ENCODE peak calls at places on chromosomes 2 and 18, in four cellular contexts. M is AG10803, P is adrenal gland, V is fibroblast of mammary gland. H is an unnamed sample.

GRCh38 chr2:61055557-61055956 is 10.1 kb upstream of the SANBR start:
- DNase-seq in M (no peak), P (no peak), V (no peak), H (no peak)

GRCh38 chr18:24160086-24160485 is 21.2 kb downstream of the CABYR start:
- DNase-seq in M (no peak), P (no peak), V (no peak), H (no peak)

GRCh38 chr2:172461591-172462392 is 34.4 kb downstream of the ITGA6 start:
- DNase-seq in M (peak; percentile 25), P (peak; percentile 75), V (no peak), H (peak; percentile 45)

GRCh38 chr2:39243469-39244123 is at the start of gene CDKL4:
- DNase-seq in M (no peak), P (no peak), V (no peak), H (no peak)

GRCh38 chr2:240997141-240997855 is 1.1 kb upstream of the SNED1 start:
- DNase-seq in M (peak; percentile 12), P (peak; percentile 61), V (peak; percentile 63), H (peak; percentile 29)

GRCh38 chr2:17646096-17646554 is 105.6 kb downstream of the VSNL1 start:
- DNase-seq in M (peak; percentile 84), P (peak; percentile 86), V (peak; percentile 88), H (no peak)

GRCh38 chr2:159879061-159879604 is 81.1 kb upstream of the CD302 start:
- DNase-seq in M (peak; percentile 46), P (no peak), V (peak; percentile 64), H (no peak)

GRCh38 chr2:36526216-36526615 is 71.8 kb downstream of the FEZ2 start:
- DNase-seq in M (peak; percentile 59), P (no peak), V (peak; percentile 30), H (no peak)

GRCh38 chr2:236928353-236929153 is 157.1 kb upstream of the COPS8 start:
- DNase-seq in M (no peak), P (peak; percentile 49), V (no peak), H (no peak)

GRCh38 chr2:204828191-204828590 is 282.9 kb downstream of the PARD3B start:
- DNase-seq in M (no peak), P (no peak), V (no peak), H (no peak)

GRCh38 chr18:61890344-61890743 is 2.5 kb downstream of the RNF152 start:
- DNase-seq in M (no peak), P (no peak), V (no peak), H (no peak)

GRCh38 chr2:168663993-168664392 is 138.4 kb upstream of the NOSTRIN start:
- DNase-seq in M (no peak), P (no peak), V (no peak), H (no peak)

GRCh38 chr2:760001-760400 is 82.8 kb upstream of the TMEM18 start:
- DNase-seq in M (no peak), P (no peak), V (no peak), H (no peak)

GRCh38 chr2:240881913-240882312 is 13.3 kb downstream of the AGXT start:
- DNase-seq in M (no peak), P (no peak), V (no peak), H (no peak)

GRCh38 chr2:201420442-201421113 is 30.7 kb downstream of the TRAK2 start:
- DNase-seq in M (peak; percentile 61), P (no peak), V (peak; percentile 89), H (no peak)

GRCh38 chr2:36356990-36357505 is 1.5 kb downstream of the CRIM1 start:
- DNase-seq in M (no peak), P (peak; percentile 65), V (peak; percentile 51), H (peak; percentile 45)

GRCh38 chr2:121650554-121650930 is 1.3 kb upstream of the CLASP1 start:
- DNase-seq in M (no peak), P (no peak), V (peak; percentile 25), H (no peak)

GRCh38 chr2:166091439-166091838 is 36.4 kb downstream of the SCN1A start:
- DNase-seq in M (no peak), P (no peak), V (peak; percentile 37), H (no peak)

GRCh38 chr2:73920577-73921545 is 5.8 kb upstream of the DGUOK start:
- DNase-seq in M (no peak), P (no peak), V (no peak), H (no peak)

GRCh38 chr18:59721214-59721613 is 24.0 kb upstream of the CCBE1 start:
- DNase-seq in M (no peak), P (no peak), V (no peak), H (no peak)

GRCh38 chr2:84647267-84647666 is 131.0 kb downstream of the DNAH6 start:
- DNase-seq in M (no peak), P (no peak), V (no peak), H (no peak)

GRCh38 chr2:238954841-238955521 is 107.1 kb downstream of the TWIST2 start:
- DNase-seq in M (peak; percentile 69), P (no peak), V (peak; percentile 68), H (peak; percentile 35)

GRCh38 chr2:17306706-17307105 is 211.5 kb downstream of the RAD51AP2 start:
- DNase-seq in M (no peak), P (no peak), V (no peak), H (no peak)

GRCh38 chr2:226898925-226899324 is 63.1 kb downstream of the RHBDD1 start:
- DNase-seq in M (no peak), P (no peak), V (no peak), H (no peak)

GRCh38 chr2:28407131-28407975 is 14.7 kb downstream of the FOSL2 start:
- DNase-seq in M (no peak), P (no peak), V (no peak), H (no peak)

GRCh38 chr2:190579945-190580866 is 45.7 kb upstream of the NEMP2 start:
- DNase-seq in M (no peak), P (no peak), V (no peak), H (no peak)

GRCh38 chr2:222548997-222549396 is 106.9 kb downstream of the FARSB start:
- DNase-seq in M (peak; percentile 18), P (no peak), V (no peak), H (no peak)

GRCh38 chr2:122481717-122482116 is 726.3 kb downstream of the TSN start:
- DNase-seq in M (peak; percentile 2), P (no peak), V (no peak), H (no peak)

GRCh38 chr2:64606495-64607363 is 47.0 kb downstream of the SERTAD2 start:
- DNase-seq in M (peak; percentile 84), P (peak; percentile 86), V (peak; percentile 84), H (no peak)

DNA sequence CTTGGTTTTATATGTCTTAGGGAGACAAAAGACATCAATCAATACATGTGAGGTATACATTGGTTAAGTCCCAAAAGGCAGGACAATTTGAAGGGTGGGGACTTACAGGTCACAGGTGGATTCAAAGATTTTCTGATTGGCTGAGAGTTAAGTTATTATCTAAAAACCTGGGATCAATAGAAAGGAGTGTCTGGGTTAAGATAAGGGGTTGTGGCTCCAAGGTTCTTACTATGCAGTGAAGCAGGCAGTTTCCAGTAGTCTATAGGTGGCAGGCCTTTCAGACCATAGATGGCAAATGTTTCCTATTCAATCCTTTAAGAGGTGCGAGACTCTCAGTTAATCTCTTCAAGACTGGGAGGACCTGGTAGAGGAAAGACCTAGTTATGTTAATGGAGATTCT is 42.1 kb upstream of the NEB start:
- DNase-seq in M (no peak), P (no peak), V (no peak), H (no peak)
- TF ChIP-seq CTCF in M (no peak), P (no peak), V (no peak), H (no peak)

GRCh38 chr2:212536385-212537310 is 2.0 kb downstream of the ERBB4 start:
- DNase-seq in M (no peak), P (no peak), V (no peak), H (peak; percentile 44)
- TF ChIP-seq CTCF in M (no peak), P (no peak), V (no peak), H (no peak)

GRCh38 chr2:186589733-186590537 is at the start of gene ITGAV:
- DNase-seq in M (peak; percentile 87), P (peak; percentile 95), V (peak; percentile 85), H (peak; percentile 84)
- TF ChIP-seq CTCF in M (no peak), P (peak; percentile 8), V (no peak), H (no peak)

GRCh38 chr2:228086561-228086960 is 94.9 kb downstream of the SPHKAP start:
- DNase-seq in M (no peak), P (no peak), V (no peak), H (no peak)
- TF ChIP-seq CTCF in M (no peak), P (no peak), V (no peak), H (no peak)

GRCh38 chr18:2086439-2086838 is 484.9 kb downstream of the METTL4 start:
- DNase-seq in M (no peak), P (no peak), V (no peak), H (no peak)

GRCh38 chr18:2087877-2088673 is 483.2 kb downstream of the METTL4 start:
- DNase-seq in M (peak; percentile 53), P (no peak), V (no peak), H (no peak)

GRCh38 chr18:2082676-2083075 is 488.6 kb downstream of the METTL4 start:
- DNase-seq in M (no peak), P (no peak), V (no peak), H (no peak)

GRCh38 chr18:2089416-2089815 is 481.9 kb downstream of the METTL4 start:
- DNase-seq in M (no peak), P (no peak), V (no peak), H (no peak)

DNA sequence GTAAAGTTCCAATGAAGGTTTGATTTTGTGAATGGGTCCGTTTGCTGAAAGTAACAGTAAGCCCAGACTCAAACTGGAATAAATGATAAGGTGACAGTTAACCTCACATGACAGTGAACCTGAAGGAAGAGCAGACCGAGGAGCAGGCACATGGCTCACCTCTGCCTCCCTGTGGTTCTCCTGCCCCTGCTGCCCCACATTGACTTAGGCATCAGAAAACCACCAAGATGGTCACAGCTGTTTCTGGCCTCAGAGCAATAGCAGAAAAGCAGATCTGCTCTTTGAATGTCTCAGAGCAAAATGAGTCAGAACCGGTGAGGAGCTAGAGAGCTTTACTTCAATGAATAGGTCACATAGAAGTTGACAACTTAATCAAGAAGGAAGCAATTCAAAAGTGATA is 487.6 kb downstream of the METTL4 start:
- DNase-seq in M (no peak), P (no peak), V (no peak), H (no peak)
- TF ChIP-seq CTCF in M (no peak), P (no peak), V (no peak), H (no peak)

GRCh38 chr18:657311-657997 is at the start of gene TYMS:
- DNase-seq in M (peak; percentile 34), P (no peak), V (peak; percentile 53), H (peak; percentile 33)
- TF ChIP-seq CTCF in M (no peak), P (no peak), V (no peak), H (no peak)

GRCh38 chr2:35343135-35343534 is 1012.4 kb upstream of the CRIM1 start:
- DNase-seq in M (no peak), P (no peak), V (no peak), H (no peak)
- TF ChIP-seq CTCF in M (no peak), P (no peak), V (peak; percentile 5), H (peak; percentile 36)

H was measured in mesothelial cell of epicardium.